ENCODE peak calls at places on chromosomes 11 and 22, in five cellular contexts. B is Peyer's patch, G is DND-41, P is sigmoid colon, I is tibial artery. Z is an unnamed sample.

GRCh38 chr11:121931748-121932352 is 184.2 kb downstream of the BLID start:
- DNase-seq in B (no peak), I (no peak), G (no peak), P (no peak), Z (no peak)

GRCh38 chr11:86314636-86315035 is 12.6 kb downstream of the HIKESHI start:
- DNase-seq in B (no peak), P (no peak), G (no peak), I (no peak), Z (no peak)

GRCh38 chr11:12134239-12134590 is 23.8 kb downstream of the MICAL2 start:
- DNase-seq in P (no peak), I (no peak), B (peak; percentile 60), G (no peak), Z (peak; percentile 67)

GRCh38 chr22:22064580-22064979 is 82.0 kb upstream of the TOP3B start:
- DNase-seq in G (no peak), P (no peak), I (no peak), B (no peak), Z (no peak)

GRCh38 chr11:119375629-119376196 is 5.8 kb downstream of the USP2 start:
- DNase-seq in B (peak; percentile 52), G (no peak), P (peak; percentile 84), I (peak; percentile 96), Z (peak; percentile 90)

GRCh38 chr11:31492320-31492913 is 17.0 kb downstream of the IMMP1L start:
- DNase-seq in G (no peak), P (no peak), I (no peak), B (no peak), Z (no peak)

GRCh38 chr11:73921180-73921579 is 29.6 kb upstream of the DNAJB13 start:
- DNase-seq in G (no peak), P (no peak), B (no peak), I (no peak), Z (no peak)

GRCh38 chr22:40345271-40345670 is 1.0 kb upstream of the ADSL start:
- DNase-seq in I (no peak), P (no peak), G (peak; percentile 29), B (no peak), Z (no peak)

GRCh38 chr11:115197433-115197832 is 306.8 kb downstream of the CADM1 start:
- DNase-seq in I (no peak), B (no peak), G (no peak), P (no peak), Z (no peak)

GRCh38 chr11:57332694-57333440 is 2.8 kb downstream of the SSRP1 start:
- DNase-seq in G (no peak), I (no peak), B (no peak), P (no peak), Z (no peak)

GRCh38 chr22:24002272-24002671 is 3.0 kb downstream of the GSTT4 start:
- DNase-seq in P (no peak), I (no peak), B (no peak), G (no peak), Z (no peak)

GRCh38 chr22:17303840-17304779 is 65.2 kb upstream of the CECR2 start:
- DNase-seq in I (no peak), P (no peak), B (no peak), G (peak; percentile 53), Z (no peak)

GRCh38 chr11:44572431-44572830 is 7.0 kb downstream of the CD82 start:
- DNase-seq in G (no peak), I (no peak), B (peak; percentile 7), P (no peak), Z (no peak)

GRCh38 chr11:46254135-46254491 is 23.3 kb upstream of the CREB3L1 start:
- DNase-seq in P (no peak), B (peak; percentile 74), G (no peak), I (no peak), Z (no peak)

GRCh38 chr11:798093-798713 is at the start of gene SLC25A22:
- DNase-seq in I (peak; percentile 82), G (peak; percentile 81), B (peak; percentile 91), P (no peak), Z (peak; percentile 80)

GRCh38 chr11:86369668-86370067 is 5.0 kb upstream of the CCDC81 start:
- DNase-seq in P (no peak), I (no peak), G (no peak), B (no peak), Z (no peak)

GRCh38 chr22:30375312-30375849 is 11.8 kb downstream of the RNF215 start:
- DNase-seq in P (no peak), I (no peak), G (no peak), B (no peak), Z (no peak)

GRCh38 chr11:84383571-84383970 is 1097.4 kb upstream of the CCDC90B start:
- DNase-seq in G (no peak), P (peak; percentile 65), B (no peak), I (no peak), Z (peak; percentile 46)

GRCh38 chr22:35756722-35757121 is 39.0 kb downstream of the APOL5 start:
- DNase-seq in B (no peak), G (no peak), P (no peak), I (no peak), Z (no peak)

GRCh38 chr11:8809605-8810272 is 101.2 kb upstream of the AKIP1 start:
- DNase-seq in I (no peak), B (no peak), P (no peak), G (peak; percentile 46), Z (no peak)
- H3K4me3 ChIP-seq in I (peak overlapping the region; percentile 66), B (peak overlapping the region; percentile 28), P (peak overlapping the region; percentile 58), G (no peak overlapping the region), Z (peak overlapping the region; percentile 73)

GRCh38 chr11:64340671-64341335 is 799 bp downstream of the CCDC88B start:
- DNase-seq in I (peak; percentile 70), B (peak; percentile 61), P (no peak), G (peak; percentile 47), Z (peak; percentile 82)

GRCh38 chr11:64341429-64341828 is 1.4 kb downstream of the CCDC88B start:
- DNase-seq in I (no peak), B (peak; percentile 49), G (no peak), P (no peak), Z (no peak)

GRCh38 chr11:64343740-64344133 is 3.7 kb downstream of the CCDC88B start:
- DNase-seq in G (peak; percentile 38), I (no peak), P (no peak), B (peak; percentile 57), Z (peak; percentile 73)

GRCh38 chr11:64342869-64343739 is 3.1 kb downstream of the CCDC88B start:
- DNase-seq in I (no peak), P (no peak), G (no peak), B (peak; percentile 44), Z (no peak)

DNA sequence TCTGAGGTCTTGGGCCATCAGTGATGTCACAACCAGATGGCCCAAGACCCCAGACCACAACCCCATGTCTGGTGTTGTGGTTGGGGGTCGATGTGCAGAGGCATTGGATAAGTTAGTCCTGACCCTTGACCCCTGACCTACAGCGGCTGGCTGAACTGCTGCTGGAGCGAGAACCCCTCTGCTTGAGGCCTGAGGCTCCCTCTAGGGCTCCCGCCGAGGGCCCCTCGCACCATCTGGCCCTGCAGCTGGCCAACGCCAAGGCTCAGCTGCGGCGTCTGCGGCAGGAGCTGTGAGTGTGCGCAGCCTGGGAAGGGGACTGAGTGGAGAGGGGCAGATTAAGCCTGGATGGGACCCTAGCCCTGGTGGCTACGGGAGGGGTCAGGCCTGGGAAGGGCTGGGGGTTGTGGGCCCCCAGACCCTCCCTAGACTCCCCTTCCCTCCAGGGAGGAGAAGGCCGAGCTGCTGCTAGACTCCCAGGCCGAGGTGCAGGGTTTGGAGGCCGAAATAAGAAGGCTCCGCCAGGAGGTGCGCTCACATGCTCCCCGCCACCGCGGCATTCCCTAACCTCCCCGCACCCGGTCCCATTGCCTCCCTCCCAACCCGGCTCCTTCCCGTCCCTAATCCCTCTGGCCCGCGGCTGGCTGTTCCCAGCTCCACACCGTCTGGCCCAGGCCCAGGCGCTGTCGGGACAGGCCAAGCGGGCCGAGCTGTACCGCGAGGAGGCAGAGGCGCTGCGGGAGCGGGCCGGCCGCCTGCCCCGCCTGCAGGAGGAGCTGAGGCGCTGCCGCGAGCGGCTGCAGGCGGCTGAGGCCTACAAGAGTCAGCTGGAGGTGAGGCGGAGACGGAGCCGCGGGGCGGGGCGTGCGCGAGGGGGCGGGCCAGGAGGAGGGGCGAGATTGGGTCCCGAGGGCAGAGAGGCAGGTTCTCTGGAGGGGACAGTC is 2.1 kb downstream of the CCDC88B start:
- DNase-seq in G (no peak), P (peak; percentile 94), I (peak; percentile 94), B (peak; percentile 98), Z (peak; percentile 95)
- H3K4me3 ChIP-seq in G (no peak overlapping the region), P (peak overlapping the region; percentile 9), I (peak overlapping the region; percentile 41), B (peak overlapping the region; percentile 34), Z (peak overlapping the region; percentile 12)

GRCh38 chr11:20373102-20373501 is 9.6 kb downstream of the HTATIP2 start:
- DNase-seq in G (no peak), B (no peak), P (no peak), I (no peak), Z (no peak)
- H3K4me3 ChIP-seq in G (no peak overlapping the region), B (no peak overlapping the region), P (no peak overlapping the region), I (no peak overlapping the region), Z (no peak overlapping the region)

GRCh38 chr22:37052386-37053309 is 1.1 kb downstream of the KCTD17 start:
- DNase-seq in B (no peak), I (no peak), P (no peak), G (no peak), Z (no peak)
- H3K4me3 ChIP-seq in B (peak overlapping the region; percentile 60), I (peak overlapping the region; percentile 93), P (peak overlapping the region; percentile 57), G (peak overlapping the region; percentile 93), Z (peak overlapping the region; percentile 84)